ENCODE peak calls at places on chromosomes 7 and 10, in five cellular contexts. One of them, this sample, is unnamed.

GRCh38 chr10:102624094-102624493 is 20.2 kb upstream of the TRIM8 start:
- DNase-seq in Ammon's horn: no peak
- DNase-seq in NCI-H1417: no peak
- DNase-seq in PC-9: no peak
- DNase-seq in stimulated activated CD4-positive, alpha-beta T cell treated with anti-CD3 and anti-CD28 coated beads, TNF-alpha, amount 100 ng/mL, for 4 hours: no peak
- DNase-seq in this sample: no peak

GRCh38 chr10:49093922-49094321 is 21.4 kb downstream of the VSTM4 start:
- DNase-seq in Ammon's horn: no peak
- DNase-seq in PC-9: no peak
- DNase-seq in stimulated activated CD4-positive, alpha-beta T cell treated with anti-CD3 and anti-CD28 coated beads, TNF-alpha, amount 100 ng/mL, for 4 hours: no peak
- DNase-seq in NCI-H1417: no peak
- DNase-seq in this sample: no peak

GRCh38 chr7:142496545-142496991 is 238.7 kb upstream of the PRSS58 start:
- DNase-seq in PC-9: peak; percentile 84
- DNase-seq in stimulated activated CD4-positive, alpha-beta T cell treated with anti-CD3 and anti-CD28 coated beads, TNF-alpha, amount 100 ng/mL, for 4 hours: no peak
- DNase-seq in NCI-H1417: peak; percentile 39
- DNase-seq in Ammon's horn: peak; percentile 67
- DNase-seq in this sample: no peak

GRCh38 chr7:44972562-44972961 is 6.3 kb downstream of the MYO1G start:
- DNase-seq in Ammon's horn: no peak
- DNase-seq in stimulated activated CD4-positive, alpha-beta T cell treated with anti-CD3 and anti-CD28 coated beads, TNF-alpha, amount 100 ng/mL, for 4 hours: no peak
- DNase-seq in PC-9: no peak
- DNase-seq in NCI-H1417: no peak
- DNase-seq in this sample: no peak

GRCh38 chr10:121310151-121310711 is 288.0 kb downstream of the FGFR2 start:
- DNase-seq in Ammon's horn: no peak
- DNase-seq in stimulated activated CD4-positive, alpha-beta T cell treated with anti-CD3 and anti-CD28 coated beads, TNF-alpha, amount 100 ng/mL, for 4 hours: no peak
- DNase-seq in PC-9: no peak
- DNase-seq in NCI-H1417: peak; percentile 84
- DNase-seq in this sample: no peak

GRCh38 chr7:6121141-6121540 is 90.0 kb downstream of the ANKRD61 start:
- DNase-seq in stimulated activated CD4-positive, alpha-beta T cell treated with anti-CD3 and anti-CD28 coated beads, TNF-alpha, amount 100 ng/mL, for 4 hours: no peak
- DNase-seq in Ammon's horn: no peak
- DNase-seq in NCI-H1417: no peak
- DNase-seq in PC-9: no peak
- DNase-seq in this sample: no peak

GRCh38 chr7:37916017-37916672 is 472 bp downstream of the SFRP4 start:
- DNase-seq in Ammon's horn: peak; percentile 18
- DNase-seq in PC-9: no peak
- DNase-seq in stimulated activated CD4-positive, alpha-beta T cell treated with anti-CD3 and anti-CD28 coated beads, TNF-alpha, amount 100 ng/mL, for 4 hours: no peak
- DNase-seq in NCI-H1417: no peak
- DNase-seq in this sample: no peak

GRCh38 chr7:99193527-99194214 is 14.2 kb downstream of the KPNA7 start:
- DNase-seq in Ammon's horn: no peak
- DNase-seq in stimulated activated CD4-positive, alpha-beta T cell treated with anti-CD3 and anti-CD28 coated beads, TNF-alpha, amount 100 ng/mL, for 4 hours: no peak
- DNase-seq in NCI-H1417: no peak
- DNase-seq in PC-9: no peak
- DNase-seq in this sample: no peak

GRCh38 chr7:16712916-16713315 is 40.6 kb upstream of the TSPAN13 start:
- DNase-seq in Ammon's horn: no peak
- DNase-seq in stimulated activated CD4-positive, alpha-beta T cell treated with anti-CD3 and anti-CD28 coated beads, TNF-alpha, amount 100 ng/mL, for 4 hours: no peak
- DNase-seq in NCI-H1417: no peak
- DNase-seq in PC-9: no peak
- DNase-seq in this sample: no peak

GRCh38 chr10:101840102-101840684 is 3.4 kb downstream of the KCNIP2 start:
- DNase-seq in NCI-H1417: no peak
- DNase-seq in stimulated activated CD4-positive, alpha-beta T cell treated with anti-CD3 and anti-CD28 coated beads, TNF-alpha, amount 100 ng/mL, for 4 hours: no peak
- DNase-seq in PC-9: no peak
- DNase-seq in Ammon's horn: peak; percentile 76
- DNase-seq in this sample: no peak

GRCh38 chr7:141550694-141551079 is 523 bp upstream of the AGK start:
- DNase-seq in Ammon's horn: peak; percentile 22
- DNase-seq in PC-9: no peak
- DNase-seq in NCI-H1417: no peak
- DNase-seq in stimulated activated CD4-positive, alpha-beta T cell treated with anti-CD3 and anti-CD28 coated beads, TNF-alpha, amount 100 ng/mL, for 4 hours: no peak
- DNase-seq in this sample: no peak

GRCh38 chr10:10589540-10589939 is 428.1 kb upstream of the CELF2 start:
- DNase-seq in NCI-H1417: no peak
- DNase-seq in stimulated activated CD4-positive, alpha-beta T cell treated with anti-CD3 and anti-CD28 coated beads, TNF-alpha, amount 100 ng/mL, for 4 hours: no peak
- DNase-seq in PC-9: no peak
- DNase-seq in Ammon's horn: no peak
- DNase-seq in this sample: no peak

GRCh38 chr10:8255301-8255700 is 200.8 kb downstream of the GATA3 start:
- DNase-seq in PC-9: no peak
- DNase-seq in Ammon's horn: no peak
- DNase-seq in stimulated activated CD4-positive, alpha-beta T cell treated with anti-CD3 and anti-CD28 coated beads, TNF-alpha, amount 100 ng/mL, for 4 hours: no peak
- DNase-seq in NCI-H1417: no peak
- DNase-seq in this sample: no peak

GRCh38 chr10:28926932-28927331 is 249.6 kb downstream of the BAMBI start:
- DNase-seq in PC-9: no peak
- DNase-seq in NCI-H1417: no peak
- DNase-seq in Ammon's horn: no peak
- DNase-seq in stimulated activated CD4-positive, alpha-beta T cell treated with anti-CD3 and anti-CD28 coated beads, TNF-alpha, amount 100 ng/mL, for 4 hours: no peak
- DNase-seq in this sample: no peak

This sample was measured in activated T-helper 9 cell treated with anti-CD3 and anti-CD28 coated beads, Interleukin-2, amount 50 U/mL, for 16 hours.